ENCODE peak calls at places on chromosomes 1 and 21, in ten cellular contexts. S is stimulated activated CD4-positive, alpha-beta T cell treated with anti-CD3 and anti-CD28 coated beads, Interleukin-15, amount 100 ng/mL, for 1 hour; N is A172; C is GM06990; P is GM18507; B is foreskin keratinocyte; J is RPMI7951; A is EL; G is activated naive CD4-positive, alpha-beta T cell treated with Interleukin-2 at 50 U/mL for 16 hours; D is activated naive CD8-positive, alpha-beta T cell treated with anti-CD3 and anti-CD28 coated beads, Interleukin-2, amount 50 U/mL, for 16 hours. Y is an unnamed sample.

GRCh38 chr21:42047821-42048613 is 23.1 kb upstream of the UMODL1 start:
- DNase-seq in C (no peak), B (no peak), A (peak; percentile 94), D (no peak), N (peak; percentile 97), P (no peak), S (no peak), G (no peak), J (peak; percentile 92), Y (no peak)

GRCh38 chr1:216015116-216015515 is 408.1 kb downstream of the USH2A start:
- DNase-seq in N (no peak), A (no peak), S (no peak), B (no peak), P (no peak), D (no peak), C (no peak), G (no peak), J (no peak), Y (no peak)

GRCh38 chr1:161367684-161368398 is at the start of gene CFAP126:
- DNase-seq in A (peak; percentile 55), D (no peak), S (no peak), G (peak; percentile 37), C (peak; percentile 31), B (peak; percentile 22), P (peak; percentile 54), N (peak; percentile 76), J (peak; percentile 60), Y (no peak)

GRCh38 chr1:17200246-17200645 is 4.7 kb upstream of the PADI1 start:
- DNase-seq in P (no peak), S (no peak), B (no peak), G (no peak), N (no peak), C (no peak), J (no peak), D (no peak), A (no peak), Y (no peak)

GRCh38 chr1:7932524-7933149 is 8.0 kb downstream of the TNFRSF9 start:
- DNase-seq in S (no peak), J (no peak), A (no peak), G (no peak), P (no peak), B (no peak), C (no peak), D (no peak), N (no peak), Y (no peak)

GRCh38 chr1:166390406-166390805 is 223.6 kb upstream of the FAM78B start:
- DNase-seq in A (peak; percentile 2), N (no peak), G (no peak), B (no peak), C (no peak), D (no peak), J (peak; percentile 81), S (no peak), P (no peak), Y (no peak)

GRCh38 chr1:225476100-225476511 is 48.3 kb upstream of the LBR start:
- DNase-seq in A (no peak), G (no peak), S (no peak), P (no peak), C (no peak), J (no peak), B (no peak), D (no peak), N (no peak), Y (no peak)

GRCh38 chr1:236518343-236518742 is 5.4 kb upstream of the LGALS8 start:
- DNase-seq in D (no peak), N (no peak), C (no peak), B (no peak), A (peak; percentile 27), P (no peak), S (no peak), J (no peak), G (no peak), Y (no peak)

GRCh38 chr1:40132383-40133121 is 28.6 kb upstream of the RLF start:
- DNase-seq in J (no peak), P (no peak), B (no peak), C (no peak), G (no peak), N (no peak), A (no peak), S (no peak), D (no peak), Y (no peak)

GRCh38 chr1:11520531-11521233 is 41.7 kb downstream of the DISP3 start:
- DNase-seq in S (no peak), P (no peak), J (no peak), B (no peak), A (no peak), D (no peak), C (no peak), G (no peak), N (no peak), Y (peak; percentile 49)

GRCh38 chr21:33974513-33975468 is 59.2 kb upstream of the ATP5PO start:
- DNase-seq in S (no peak), P (no peak), D (no peak), N (no peak), J (no peak), G (no peak), B (peak; percentile 3), C (no peak), A (no peak), Y (no peak)

GRCh38 chr1:41537788-41538351 is 53.4 kb upstream of the EDN2 start:
- DNase-seq in A (peak; percentile 84), P (no peak), N (peak; percentile 49), C (no peak), B (no peak), J (peak; percentile 35), D (no peak), G (no peak), S (no peak), Y (peak; percentile 78)